ENCODE peak calls at places on chromosomes 4 and X, in nine cellular contexts. K is fibroblast of lung, D is mesothelial cell of epicardium, I is AG09309, A is tibial nerve, W is BJ, E is ascending aorta, X is lower lobe of right lung, O is nephron progenitor cell. J is an unnamed sample.

GRCh38 chr4:1479454-1479853 is 73.2 kb upstream of the NKX1-1 start:
- DNase-seq in K (no peak), D (no peak), I (no peak), A (no peak), W (no peak), E (no peak), X (no peak), O (no peak), J (no peak)

GRCh38 chr4:24978291-24979072 is 52.3 kb downstream of the LGI2 start:
- DNase-seq in K (no peak), D (no peak), I (no peak), A (peak), W (no peak), E (no peak), X (no peak), O (no peak), J (no peak)

GRCh38 chr4:48141048-48141447 is 7.0 kb upstream of the TXK start:
- DNase-seq in K (peak), D (no peak), I (peak), A (no peak), W (no peak), E (no peak), X (no peak), O (no peak), J (no peak)

GRCh38 chr4:82398263-82398662 is 24.5 kb upstream of the HNRNPD start:
- DNase-seq in K (no peak), D (no peak), I (no peak), A (no peak), W (no peak), E (no peak), X (no peak), O (no peak), J (no peak)

GRCh38 chrX:68699960-68700746 is 52.7 kb downstream of the STARD8 start:
- DNase-seq in K (no peak), D (no peak), I (peak), A (no peak), W (no peak), E (no peak), X (no peak), O (no peak), J (no peak)

GRCh38 chr4:138055890-138056289 is 186.3 kb downstream of the SLC7A11 start:
- DNase-seq in K (no peak), D (no peak), I (no peak), A (no peak), W (peak), E (no peak), X (no peak), O (no peak), J (no peak)

GRCh38 chr4:8648816-8649630 is 56.5 kb downstream of the CPZ start:
- DNase-seq in K (no peak), D (peak), I (no peak), A (no peak), W (no peak), E (no peak), X (no peak), O (no peak), J (peak)

GRCh38 chr4:174847801-174848427 is 18.9 kb upstream of the GLRA3 start:
- DNase-seq in K (no peak), D (no peak), I (no peak), A (no peak), W (no peak), E (no peak), X (no peak), O (no peak), J (no peak)

GRCh38 chrX:72306085-72306801 is 529 bp upstream of the CITED1 start:
- DNase-seq in K (no peak), D (peak), I (no peak), A (no peak), W (no peak), E (no peak), X (no peak), O (peak), J (no peak)

GRCh38 chr4:185656467-185656890 is 121.2 kb upstream of the PDLIM3 start:
- DNase-seq in K (peak), D (peak), I (peak), A (peak), W (no peak), E (no peak), X (no peak), O (no peak), J (no peak)

GRCh38 chrX:68989865-68990606 is 161.2 kb downstream of the EFNB1 start:
- DNase-seq in K (peak), D (peak), I (peak), A (no peak), W (peak), E (no peak), X (no peak), O (peak), J (no peak)

GRCh38 chr4:59966758-59967157 is 1233.4 kb upstream of the ADGRL3 start:
- DNase-seq in K (no peak), D (no peak), I (no peak), A (no peak), W (no peak), E (no peak), X (no peak), O (no peak), J (no peak)

GRCh38 chr4:7434766-7435150 is at the start of gene PSAPL1:
- DNase-seq in K (peak), D (no peak), I (no peak), A (no peak), W (no peak), E (no peak), X (peak), O (peak), J (no peak)

GRCh38 chrX:19342331-19342906 is 1.3 kb upstream of the PDHA1 start:
- DNase-seq in K (peak), D (no peak), I (no peak), A (no peak), W (no peak), E (no peak), X (no peak), O (no peak), J (no peak)

GRCh38 chr4:148573284-148573683 is 131.1 kb upstream of the NR3C2 start:
- DNase-seq in K (no peak), D (no peak), I (no peak), A (no peak), W (no peak), E (no peak), X (no peak), O (no peak), J (no peak)

GRCh38 chr4:164203476-164203875 is 550.5 kb upstream of the SMIM31 start:
- DNase-seq in K (no peak), D (no peak), I (no peak), A (no peak), W (no peak), E (no peak), X (no peak), O (no peak), J (no peak)

GRCh38 chr4:184448828-184449227 is 25.5 kb downstream of the IRF2 start:
- DNase-seq in K (peak), D (no peak), I (peak), A (peak), W (no peak), E (no peak), X (peak), O (no peak), J (no peak)

GRCh38 chr4:169270810-169271691 is at the start of gene SH3RF1:
- DNase-seq in K (peak), D (peak), I (no peak), A (peak), W (no peak), E (peak), X (peak), O (peak), J (peak)

GRCh38 chrX:39577976-39578962 is 519.5 kb downstream of the BCOR start:
- DNase-seq in K (peak), D (no peak), I (no peak), A (peak), W (no peak), E (no peak), X (no peak), O (no peak), J (no peak)

GRCh38 chrX:79413009-79413408 is 45.9 kb upstream of the ITM2A start:
- DNase-seq in K (no peak), D (no peak), I (no peak), A (peak), W (no peak), E (no peak), X (no peak), O (no peak), J (no peak)

GRCh38 chrX:68894513-68895338 is 65.9 kb downstream of the EFNB1 start:
- DNase-seq in K (peak), D (no peak), I (no peak), A (peak), W (no peak), E (peak), X (peak), O (no peak), J (no peak)

GRCh38 chrX:51395807-51396728 is 63.4 kb downstream of the NUDT10 start:
- DNase-seq in K (peak), D (no peak), I (no peak), A (no peak), W (no peak), E (no peak), X (peak), O (no peak), J (no peak)

GRCh38 chr4:98919996-98920395 is 8.9 kb downstream of the EIF4E start:
- DNase-seq in K (peak), D (no peak), I (no peak), A (no peak), W (no peak), E (no peak), X (no peak), O (no peak), J (no peak)

GRCh38 chr4:140309124-140309870 is 64.1 kb upstream of the SCOC start:
- DNase-seq in K (peak), D (no peak), I (no peak), A (no peak), W (peak), E (no peak), X (no peak), O (no peak), J (no peak)

GRCh38 chrX:44025611-44026010 is 52.4 kb upstream of the NDP start:
- DNase-seq in K (peak), D (no peak), I (no peak), A (no peak), W (no peak), E (no peak), X (no peak), O (no peak), J (no peak)

DNA sequence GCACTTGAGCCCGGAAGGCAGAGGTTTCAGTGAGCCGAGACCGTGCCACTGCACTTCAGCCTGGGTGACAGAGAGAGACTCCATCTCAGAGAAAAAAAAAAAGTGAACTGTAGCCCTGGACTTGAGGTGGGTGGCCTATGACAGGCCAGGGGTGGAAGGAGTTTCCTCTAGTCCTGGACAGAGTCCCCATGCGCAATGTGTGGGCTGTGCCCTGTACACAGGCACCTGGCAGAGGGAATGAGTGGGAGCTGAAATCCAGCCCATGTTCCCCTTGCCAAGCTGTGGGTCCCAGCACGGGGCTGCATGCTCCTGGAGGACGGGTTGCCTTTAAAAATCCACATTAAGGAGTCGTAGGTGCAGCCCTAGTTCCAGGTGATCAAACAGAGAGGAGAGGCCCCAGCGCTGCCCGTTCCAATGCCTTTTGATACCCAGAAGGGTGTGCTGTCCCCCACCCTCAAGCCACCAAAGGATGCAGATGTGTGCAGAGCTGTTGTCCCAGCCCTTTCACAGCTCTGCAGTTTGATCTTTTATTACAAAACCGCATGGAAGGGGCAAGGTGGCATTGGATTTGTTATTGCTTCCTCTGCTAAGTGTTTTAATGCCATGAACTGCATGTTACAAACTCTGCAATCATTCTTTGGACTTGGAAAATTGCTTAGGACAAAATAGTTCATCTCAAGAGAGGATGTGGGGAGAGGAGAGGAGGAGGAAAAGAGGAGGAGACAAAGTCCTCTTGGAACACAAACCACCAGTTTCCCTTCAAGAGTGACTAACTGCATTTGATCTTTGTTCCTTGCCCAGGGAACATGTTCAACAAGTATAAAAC is 38.0 kb upstream of the PDK3 start:
- DNase-seq in K (no peak), D (no peak), I (no peak), A (peak), W (no peak), E (no peak), X (no peak), O (no peak), J (no peak)
- TF ChIP-seq CTCF in K (no peak), D (no peak), I (no peak), A (no peak), W (no peak), E (no peak), X (no peak), O (no peak), J (no peak)

GRCh38 chr4:78297075-78297815 is 240.1 kb downstream of the FRAS1 start:
- DNase-seq in K (peak), D (no peak), I (no peak), A (peak), W (peak), E (no peak), X (no peak), O (no peak), J (no peak)

GRCh38 chr4:78293348-78293747 is 236.2 kb downstream of the FRAS1 start:
- DNase-seq in K (peak), D (no peak), I (no peak), A (no peak), W (peak), E (no peak), X (no peak), O (no peak), J (no peak)

GRCh38 chr4:78293841-78294301 is 236.7 kb downstream of the FRAS1 start:
- DNase-seq in K (peak), D (no peak), I (no peak), A (no peak), W (peak), E (no peak), X (no peak), O (no peak), J (no peak)

GRCh38 chr4:78298618-78299017 is 241.5 kb downstream of the FRAS1 start:
- DNase-seq in K (peak), D (no peak), I (no peak), A (no peak), W (no peak), E (no peak), X (no peak), O (no peak), J (no peak)

GRCh38 chr4:78296261-78296660 is 239.1 kb downstream of the FRAS1 start:
- DNase-seq in K (no peak), D (no peak), I (no peak), A (no peak), W (no peak), E (no peak), X (no peak), O (no peak), J (no peak)
- TF ChIP-seq CTCF in K (no peak), D (no peak), I (no peak), A (no peak), W (no peak), E (no peak), X (no peak), O (no peak), J (no peak)

GRCh38 chr4:111707491-111707890 is 437.8 kb upstream of the FAM241A start:
- DNase-seq in K (no peak), D (no peak), I (no peak), A (no peak), W (no peak), E (no peak), X (no peak), O (no peak), J (no peak)

GRCh38 chr4:111717916-111718315 is 427.3 kb upstream of the FAM241A start:
- DNase-seq in K (no peak), D (no peak), I (no peak), A (no peak), W (no peak), E (no peak), X (no peak), O (no peak), J (no peak)

DNA sequence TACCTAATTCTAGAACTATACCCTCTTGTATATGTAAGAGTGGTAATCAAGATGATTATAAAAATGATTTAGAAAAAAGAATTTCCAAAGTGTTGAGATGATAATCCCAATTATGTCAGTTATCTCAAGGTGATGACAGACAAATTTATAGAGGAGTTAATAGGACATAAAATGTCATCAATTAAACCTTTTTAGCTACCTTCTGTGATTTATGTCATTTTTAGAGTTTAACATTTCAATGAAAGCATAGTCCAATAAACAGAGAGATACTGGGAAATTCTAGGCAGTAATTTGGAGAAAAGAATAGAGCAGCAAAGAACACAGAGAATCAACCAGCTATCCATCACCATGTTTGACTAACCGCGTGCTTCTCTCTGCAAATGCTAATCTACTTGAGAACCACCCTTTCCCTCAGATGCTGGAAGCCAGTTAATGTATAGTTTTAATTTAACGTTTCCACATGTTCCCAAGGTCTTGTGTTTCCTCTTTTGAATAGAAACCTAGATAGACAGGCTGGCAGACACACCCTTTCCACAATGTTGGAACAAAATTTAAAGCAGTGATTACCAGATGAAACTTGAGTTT is 433.1 kb upstream of the FAM241A start:
- DNase-seq in K (no peak), D (no peak), I (no peak), A (no peak), W (no peak), E (no peak), X (no peak), O (no peak), J (no peak)
- TF ChIP-seq CTCF in K (no peak), D (no peak), I (no peak), A (no peak), W (no peak), E (no peak), X (no peak), O (no peak), J (no peak)

DNA sequence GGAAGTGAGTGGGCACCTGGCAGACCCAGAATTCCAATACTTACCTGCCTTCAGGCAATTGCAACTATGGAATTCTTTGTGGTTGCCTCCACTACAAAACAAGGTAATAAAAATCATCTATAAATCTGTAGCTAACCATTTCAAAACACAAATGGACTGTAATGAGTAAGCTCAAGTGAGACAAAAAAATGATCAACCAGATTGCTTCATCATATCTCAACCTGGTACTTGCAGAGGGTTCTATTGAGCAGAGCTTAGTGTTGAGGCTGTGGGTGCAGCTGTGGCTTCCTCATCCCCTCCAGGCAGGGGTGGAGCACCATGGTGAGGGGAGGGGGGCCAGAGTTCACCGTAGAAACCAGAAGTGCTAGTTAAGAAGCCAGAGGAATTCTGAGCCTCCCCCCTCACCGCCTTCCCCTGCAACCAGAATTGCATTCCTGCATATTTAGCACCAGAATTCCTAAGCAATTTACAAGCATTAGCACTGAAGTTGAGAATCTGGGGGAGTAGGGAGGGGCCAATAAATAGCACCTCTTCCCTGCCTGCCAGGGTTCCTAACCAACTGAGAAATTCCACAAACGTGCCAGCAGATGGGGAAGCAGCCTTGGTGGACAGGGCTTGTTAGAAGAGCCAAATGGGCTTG is 11.5 kb downstream of the CTAG1A start:
- DNase-seq in K (no peak), D (peak), I (peak), A (no peak), W (peak), E (no peak), X (no peak), O (peak), J (peak)
- TF ChIP-seq CTCF in K (no peak), D (no peak), I (no peak), A (no peak), W (no peak), E (no peak), X (no peak), O (no peak), J (no peak)